ENCODE peak calls at places on chromosomes 5 and 9, in four cellular contexts. One of them, this sample, is unnamed.

GRCh38 chr9:120477534-120478001 is 102.4 kb downstream of the CDK5RAP2 start:
- DNase-seq in mesenchymal stem cell: peak
- DNase-seq in IMR-90: peak
- DNase-seq in trophoblast cell: peak
- DNase-seq in this sample: peak

GRCh38 chr9:72895122-72895521 is 57.7 kb downstream of the ALDH1A1 start:
- DNase-seq in trophoblast cell: no peak
- DNase-seq in IMR-90: no peak
- DNase-seq in mesenchymal stem cell: no peak
- DNase-seq in this sample: no peak

GRCh38 chr9:109441296-109441695 is 56.8 kb downstream of the PTPN3 start:
- DNase-seq in trophoblast cell: no peak
- DNase-seq in IMR-90: no peak
- DNase-seq in mesenchymal stem cell: peak
- DNase-seq in this sample: peak

GRCh38 chr5:28473531-28474107 is 1435.2 kb upstream of the CDH9 start:
- DNase-seq in mesenchymal stem cell: peak
- DNase-seq in IMR-90: no peak
- DNase-seq in trophoblast cell: peak
- DNase-seq in this sample: no peak

GRCh38 chr5:13350754-13351153 is 593.7 kb downstream of the DNAH5 start:
- DNase-seq in trophoblast cell: no peak
- DNase-seq in IMR-90: no peak
- DNase-seq in mesenchymal stem cell: no peak
- DNase-seq in this sample: no peak

GRCh38 chr9:133676450-133676849 is 40.3 kb downstream of the DBH start:
- DNase-seq in IMR-90: no peak
- DNase-seq in mesenchymal stem cell: no peak
- DNase-seq in trophoblast cell: no peak
- DNase-seq in this sample: no peak

GRCh38 chr5:32833127-32833526 is 122.0 kb downstream of the NPR3 start:
- DNase-seq in IMR-90: no peak
- DNase-seq in trophoblast cell: no peak
- DNase-seq in mesenchymal stem cell: no peak
- DNase-seq in this sample: no peak

GRCh38 chr9:36991516-36992134 is 42.4 kb downstream of the PAX5 start:
- DNase-seq in trophoblast cell: peak
- DNase-seq in mesenchymal stem cell: no peak
- DNase-seq in IMR-90: no peak
- DNase-seq in this sample: peak

GRCh38 chr5:38724301-38725030 is 121.3 kb upstream of the OSMR start:
- DNase-seq in trophoblast cell: no peak
- DNase-seq in IMR-90: peak
- DNase-seq in mesenchymal stem cell: peak
- DNase-seq in this sample: no peak

GRCh38 chr5:143506881-143507552 is 103.5 kb upstream of the NR3C1 start:
- DNase-seq in mesenchymal stem cell: peak
- DNase-seq in IMR-90: peak
- DNase-seq in trophoblast cell: peak
- DNase-seq in this sample: no peak

GRCh38 chr9:78273761-78274160 is 23.2 kb upstream of the PSAT1 start:
- DNase-seq in trophoblast cell: peak
- DNase-seq in mesenchymal stem cell: peak
- DNase-seq in IMR-90: peak
- DNase-seq in this sample: no peak

GRCh38 chr5:158364367-158364766 is 505.4 kb upstream of the CLINT1 start:
- DNase-seq in mesenchymal stem cell: no peak
- DNase-seq in IMR-90: no peak
- DNase-seq in trophoblast cell: peak
- DNase-seq in this sample: peak

GRCh38 chr9:124512806-124513204 is 5.6 kb upstream of the NR5A1 start:
- DNase-seq in trophoblast cell: no peak
- DNase-seq in IMR-90: no peak
- DNase-seq in mesenchymal stem cell: no peak
- DNase-seq in this sample: no peak
- H3K23ac ChIP-seq in trophoblast cell: no peak
- H3K23ac ChIP-seq in IMR-90: no peak
- H3K23ac ChIP-seq in mesenchymal stem cell: no peak
- H3K23ac ChIP-seq in this sample: no peak

DNA sequence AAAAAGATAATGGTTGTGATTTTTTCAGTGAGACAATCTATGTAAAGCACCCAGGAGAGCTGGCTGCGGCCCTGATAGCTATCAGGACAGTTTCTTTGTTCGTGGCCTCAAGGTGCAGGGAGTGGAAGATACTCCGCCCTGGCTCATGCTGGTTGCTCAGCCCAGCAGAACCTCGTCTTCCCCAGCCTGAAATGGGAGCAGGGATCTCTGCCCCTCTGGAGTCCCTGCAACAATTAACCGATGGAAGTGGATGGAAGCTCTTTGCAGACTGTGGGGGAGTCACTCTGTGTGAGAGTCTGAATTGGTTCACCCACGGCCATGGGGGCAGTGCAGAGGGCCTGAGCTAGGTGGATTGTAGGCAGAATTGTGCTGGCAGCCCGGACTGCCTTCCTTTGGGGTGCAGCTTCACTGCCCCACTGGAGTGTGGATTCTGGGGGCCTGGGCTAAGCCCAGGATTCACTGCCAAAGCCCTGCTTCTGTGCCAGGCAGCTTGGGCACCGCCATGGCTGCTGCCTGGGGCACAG is 2.8 kb downstream of the AIF1L start:
- DNase-seq in trophoblast cell: peak
- DNase-seq in mesenchymal stem cell: no peak
- DNase-seq in IMR-90: no peak
- DNase-seq in this sample: no peak
- H3K23ac ChIP-seq in trophoblast cell: no peak
- H3K23ac ChIP-seq in mesenchymal stem cell: no peak
- H3K23ac ChIP-seq in IMR-90: no peak
- H3K23ac ChIP-seq in this sample: no peak

DNA sequence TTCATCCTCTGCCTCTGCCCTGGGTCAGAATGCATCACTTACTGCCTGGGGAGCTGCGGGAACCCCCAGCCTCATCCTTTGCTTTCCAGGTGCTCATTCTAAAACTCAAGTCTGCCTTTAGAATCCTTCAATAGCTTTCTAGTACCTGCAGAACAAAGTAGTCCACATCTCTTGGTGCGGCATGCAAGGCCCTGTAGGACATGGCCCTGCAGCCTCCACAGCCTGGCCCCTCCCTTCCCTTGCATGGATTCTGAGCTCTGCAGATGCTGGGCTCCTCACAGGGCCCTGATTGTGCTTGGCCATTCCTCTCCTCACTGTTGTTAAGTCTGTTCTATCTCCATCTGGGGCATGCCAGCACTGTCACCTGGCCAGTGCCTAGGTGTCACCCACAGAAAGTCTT is 141.6 kb downstream of the ADCY2 start:
- DNase-seq in IMR-90: no peak
- DNase-seq in mesenchymal stem cell: no peak
- DNase-seq in trophoblast cell: no peak
- DNase-seq in this sample: no peak
- H3K23ac ChIP-seq in IMR-90: no peak
- H3K23ac ChIP-seq in mesenchymal stem cell: no peak
- H3K23ac ChIP-seq in trophoblast cell: no peak
- H3K23ac ChIP-seq in this sample: no peak

DNA sequence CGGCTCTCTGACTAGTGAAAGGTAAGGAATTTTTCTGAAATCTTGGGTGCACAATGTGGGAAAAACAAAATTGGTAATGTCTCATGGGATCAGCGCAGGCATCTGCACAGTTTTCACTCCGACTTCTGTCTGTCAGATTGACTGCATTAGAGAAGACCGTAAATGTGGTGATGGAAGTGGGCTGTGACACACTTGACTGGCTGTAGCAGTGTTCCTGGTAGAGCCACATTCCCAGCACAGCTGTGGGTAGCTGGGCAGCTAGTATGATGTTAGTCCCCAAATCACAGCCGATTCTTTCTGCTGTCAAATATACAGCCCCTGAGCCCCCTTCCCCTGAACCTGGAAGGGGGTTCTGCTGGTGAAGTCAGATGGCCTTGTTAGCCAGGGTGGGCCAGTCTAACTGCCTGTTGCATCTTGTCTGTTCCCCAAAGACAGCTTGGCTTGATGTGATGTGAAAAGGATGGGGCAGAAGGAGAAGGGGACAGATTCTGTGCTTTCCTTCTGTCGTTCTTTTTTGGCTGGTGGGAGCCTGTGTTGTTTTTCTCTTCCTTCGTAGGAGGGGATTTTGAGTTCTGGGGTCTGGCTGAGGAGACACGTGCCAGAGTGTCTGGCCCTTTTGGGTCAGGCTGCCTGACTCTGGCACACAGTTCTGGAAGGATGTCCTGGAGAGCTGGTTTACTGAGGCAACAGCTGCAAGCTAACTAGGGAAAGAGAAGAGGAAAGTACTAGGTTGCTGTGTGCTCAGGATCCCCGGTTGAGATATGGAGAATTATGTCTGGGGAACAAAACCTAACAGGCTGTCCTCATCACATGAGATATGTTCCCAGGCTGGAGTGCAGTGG is 66.4 kb upstream of the SPRY4 start:
- DNase-seq in trophoblast cell: no peak
- DNase-seq in IMR-90: no peak
- DNase-seq in mesenchymal stem cell: peak
- DNase-seq in this sample: no peak
- H3K23ac ChIP-seq in trophoblast cell: no peak
- H3K23ac ChIP-seq in IMR-90: no peak
- H3K23ac ChIP-seq in mesenchymal stem cell: no peak
- H3K23ac ChIP-seq in this sample: no peak

DNA sequence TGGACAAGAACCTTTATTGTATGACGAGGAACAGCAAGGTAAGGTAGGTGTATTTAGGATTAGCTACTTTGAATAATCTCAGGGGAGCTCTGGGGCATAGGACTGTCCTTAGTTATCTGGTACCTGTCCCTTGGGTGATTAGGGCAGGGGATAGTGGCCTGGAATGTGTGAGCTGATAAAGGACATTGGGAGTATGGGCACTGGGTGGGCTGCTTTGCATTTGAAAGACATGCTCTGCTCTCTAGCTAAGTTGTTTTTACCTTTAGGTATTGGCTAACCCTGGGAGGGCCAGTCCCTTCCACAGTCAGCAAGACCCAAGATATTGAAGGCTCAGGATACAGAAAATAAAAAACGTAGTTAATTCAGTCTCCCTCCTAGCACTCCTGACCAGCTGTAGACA is 282.8 kb upstream of the C9orf72 start:
- DNase-seq in trophoblast cell: no peak
- DNase-seq in IMR-90: no peak
- DNase-seq in mesenchymal stem cell: no peak
- DNase-seq in this sample: peak
- H3K23ac ChIP-seq in trophoblast cell: no peak
- H3K23ac ChIP-seq in IMR-90: no peak
- H3K23ac ChIP-seq in mesenchymal stem cell: no peak
- H3K23ac ChIP-seq in this sample: no peak

GRCh38 chr5:1681955-1682354 is 117.7 kb downstream of the MRPL36 start:
- DNase-seq in trophoblast cell: no peak
- DNase-seq in mesenchymal stem cell: no peak
- DNase-seq in IMR-90: no peak
- DNase-seq in this sample: no peak
- H3K23ac ChIP-seq in trophoblast cell: no peak
- H3K23ac ChIP-seq in mesenchymal stem cell: no peak
- H3K23ac ChIP-seq in IMR-90: no peak
- H3K23ac ChIP-seq in this sample: no peak

GRCh38 chr9:135299651-135300345 is 179.8 kb upstream of the PPP1R26 start:
- DNase-seq in IMR-90: no peak
- DNase-seq in mesenchymal stem cell: no peak
- DNase-seq in trophoblast cell: no peak
- DNase-seq in this sample: no peak
- H3K23ac ChIP-seq in IMR-90: no peak
- H3K23ac ChIP-seq in mesenchymal stem cell: no peak
- H3K23ac ChIP-seq in trophoblast cell: no peak
- H3K23ac ChIP-seq in this sample: no peak

GRCh38 chr5:59123595-59124561 is 541.0 kb downstream of the RAB3C start:
- DNase-seq in IMR-90: peak
- DNase-seq in trophoblast cell: no peak
- DNase-seq in mesenchymal stem cell: peak
- DNase-seq in this sample: no peak

GRCh38 chr5:59128646-59129290 is 545.9 kb downstream of the RAB3C start:
- DNase-seq in IMR-90: no peak
- DNase-seq in trophoblast cell: no peak
- DNase-seq in mesenchymal stem cell: no peak
- DNase-seq in this sample: no peak

GRCh38 chr5:59124983-59125960 is 542.4 kb downstream of the RAB3C start:
- DNase-seq in IMR-90: peak
- DNase-seq in mesenchymal stem cell: peak
- DNase-seq in trophoblast cell: no peak
- DNase-seq in this sample: no peak

GRCh38 chr5:59125961-59126360 is 543.1 kb downstream of the RAB3C start:
- DNase-seq in IMR-90: no peak
- DNase-seq in mesenchymal stem cell: no peak
- DNase-seq in trophoblast cell: no peak
- DNase-seq in this sample: no peak

GRCh38 chr5:59126665-59127354 is 543.9 kb downstream of the RAB3C start:
- DNase-seq in trophoblast cell: peak
- DNase-seq in mesenchymal stem cell: peak
- DNase-seq in IMR-90: peak
- DNase-seq in this sample: no peak
- H3K23ac ChIP-seq in trophoblast cell: no peak
- H3K23ac ChIP-seq in mesenchymal stem cell: no peak
- H3K23ac ChIP-seq in IMR-90: peak
- H3K23ac ChIP-seq in this sample: no peak

GRCh38 chr9:6007770-6008168 is 7.7 kb downstream of the RANBP6 start:
- DNase-seq in mesenchymal stem cell: peak
- DNase-seq in trophoblast cell: peak
- DNase-seq in IMR-90: peak
- DNase-seq in this sample: peak
- H3K23ac ChIP-seq in mesenchymal stem cell: no peak
- H3K23ac ChIP-seq in trophoblast cell: no peak
- H3K23ac ChIP-seq in IMR-90: no peak
- H3K23ac ChIP-seq in this sample: no peak

GRCh38 chr5:1801061-1801953 is at the start of gene NDUFS6:
- DNase-seq in mesenchymal stem cell: peak
- DNase-seq in trophoblast cell: peak
- DNase-seq in IMR-90: peak
- DNase-seq in this sample: peak
- H3K23ac ChIP-seq in mesenchymal stem cell: no peak
- H3K23ac ChIP-seq in trophoblast cell: no peak
- H3K23ac ChIP-seq in IMR-90: peak
- H3K23ac ChIP-seq in this sample: no peak